ENCODE peak calls at places on chromosomes 13 and 19, in eight cellular contexts. One of them, this sample, is unnamed.

GRCh38 chr13:105346141-105346766 is 1189.2 kb downstream of the EFNB2 start:
- DNase-seq in NCI-H774: no peak
- DNase-seq in suprapubic skin: no peak
- DNase-seq in AG04450: peak
- DNase-seq in DMS 273 treated with DMSO at 0.1 percent for 48 hours: no peak
- DNase-seq in ELR: peak
- DNase-seq in choroid plexus epithelial cell: peak
- DNase-seq in activated gamma-delta T cell treated with Interleukin-2 at 50 U/mL for 16 hours: no peak
- DNase-seq in this sample: no peak

GRCh38 chr19:4149518-4150288 is 3.7 kb upstream of the CREB3L3 start:
- DNase-seq in ELR: no peak
- DNase-seq in choroid plexus epithelial cell: no peak
- DNase-seq in activated gamma-delta T cell treated with Interleukin-2 at 50 U/mL for 16 hours: no peak
- DNase-seq in suprapubic skin: no peak
- DNase-seq in AG04450: no peak
- DNase-seq in NCI-H774: no peak
- DNase-seq in DMS 273 treated with DMSO at 0.1 percent for 48 hours: no peak
- DNase-seq in this sample: peak

GRCh38 chr19:19610376-19611240 is 7.9 kb downstream of the PBX4 start:
- DNase-seq in ELR: no peak
- DNase-seq in activated gamma-delta T cell treated with Interleukin-2 at 50 U/mL for 16 hours: no peak
- DNase-seq in NCI-H774: no peak
- DNase-seq in suprapubic skin: no peak
- DNase-seq in AG04450: no peak
- DNase-seq in DMS 273 treated with DMSO at 0.1 percent for 48 hours: no peak
- DNase-seq in choroid plexus epithelial cell: peak
- DNase-seq in this sample: no peak

GRCh38 chr19:33507021-33507956 is 14.3 kb downstream of the PEPD start:
- DNase-seq in NCI-H774: no peak
- DNase-seq in choroid plexus epithelial cell: no peak
- DNase-seq in activated gamma-delta T cell treated with Interleukin-2 at 50 U/mL for 16 hours: no peak
- DNase-seq in suprapubic skin: no peak
- DNase-seq in ELR: no peak
- DNase-seq in DMS 273 treated with DMSO at 0.1 percent for 48 hours: no peak
- DNase-seq in AG04450: no peak
- DNase-seq in this sample: no peak

GRCh38 chr19:1350861-1351260 is 32.8 kb upstream of the NDUFS7 start:
- DNase-seq in ELR: no peak
- DNase-seq in NCI-H774: no peak
- DNase-seq in suprapubic skin: no peak
- DNase-seq in AG04450: no peak
- DNase-seq in DMS 273 treated with DMSO at 0.1 percent for 48 hours: no peak
- DNase-seq in activated gamma-delta T cell treated with Interleukin-2 at 50 U/mL for 16 hours: no peak
- DNase-seq in choroid plexus epithelial cell: no peak
- DNase-seq in this sample: no peak

GRCh38 chr13:44573071-44573470 is 3.1 kb downstream of the TSC22D1 start:
- DNase-seq in AG04450: no peak
- DNase-seq in suprapubic skin: no peak
- DNase-seq in activated gamma-delta T cell treated with Interleukin-2 at 50 U/mL for 16 hours: no peak
- DNase-seq in NCI-H774: no peak
- DNase-seq in choroid plexus epithelial cell: no peak
- DNase-seq in DMS 273 treated with DMSO at 0.1 percent for 48 hours: no peak
- DNase-seq in ELR: peak
- DNase-seq in this sample: no peak

GRCh38 chr19:2795827-2796658 is 10.7 kb downstream of the THOP1 start:
- DNase-seq in suprapubic skin: no peak
- DNase-seq in AG04450: no peak
- DNase-seq in ELR: no peak
- DNase-seq in choroid plexus epithelial cell: no peak
- DNase-seq in activated gamma-delta T cell treated with Interleukin-2 at 50 U/mL for 16 hours: no peak
- DNase-seq in NCI-H774: no peak
- DNase-seq in DMS 273 treated with DMSO at 0.1 percent for 48 hours: no peak
- DNase-seq in this sample: no peak

GRCh38 chr13:44396963-44397580 is 23.4 kb downstream of the SERP2 start:
- DNase-seq in NCI-H774: no peak
- DNase-seq in AG04450: no peak
- DNase-seq in DMS 273 treated with DMSO at 0.1 percent for 48 hours: no peak
- DNase-seq in suprapubic skin: no peak
- DNase-seq in activated gamma-delta T cell treated with Interleukin-2 at 50 U/mL for 16 hours: no peak
- DNase-seq in ELR: no peak
- DNase-seq in choroid plexus epithelial cell: peak
- DNase-seq in this sample: no peak

GRCh38 chr13:109256866-109257760 is 529.3 kb downstream of the IRS2 start:
- DNase-seq in NCI-H774: no peak
- DNase-seq in suprapubic skin: no peak
- DNase-seq in AG04450: peak
- DNase-seq in ELR: peak
- DNase-seq in DMS 273 treated with DMSO at 0.1 percent for 48 hours: no peak
- DNase-seq in activated gamma-delta T cell treated with Interleukin-2 at 50 U/mL for 16 hours: no peak
- DNase-seq in choroid plexus epithelial cell: peak
- DNase-seq in this sample: no peak

This sample was measured in NCI-H1092 treated with DMSO at 0.1 percent for 48 hours.